ENCODE peak calls at places on chromosome 15, in six cellular contexts. O, J, G, L, M and F are unnamed samples.
A peak's percentile ranks its signal among the peaks of the same experiment; 100 is the strongest.

GRCh38 chr15:27776501-27776900 is 322.6 kb downstream of the OCA2 start:
- DNase-seq in O (no peak), J (no peak), G (no peak), L (no peak), M (no peak), F (no peak)

GRCh38 chr15:74322558-74323180 is 44.8 kb downstream of the CYP11A1 start:
- DNase-seq in O (peak; percentile 29), J (peak; percentile 41), G (no peak), L (peak; percentile 74), M (peak; percentile 88), F (no peak)

GRCh38 chr15:39890640-39891039 is 29.4 kb downstream of the GPR176 start:
- DNase-seq in O (no peak), J (no peak), G (no peak), L (no peak), M (no peak), F (no peak)

GRCh38 chr15:76799760-76800159 is 105.4 kb downstream of the SCAPER start:
- DNase-seq in O (no peak), J (no peak), G (no peak), L (peak; percentile 16), M (no peak), F (no peak)

GRCh38 chr15:37015476-37015875 is 84.9 kb downstream of the MEIS2 start:
- DNase-seq in O (no peak), J (no peak), G (no peak), L (no peak), M (no peak), F (no peak)

GRCh38 chr15:34018021-34018645 is 20.9 kb downstream of the AVEN start:
- DNase-seq in O (no peak), J (no peak), G (no peak), L (no peak), M (no peak), F (no peak)

GRCh38 chr15:41241251-41241964 is 10.3 kb downstream of the CHP1 start:
- DNase-seq in O (no peak), J (peak; percentile 91), G (no peak), L (peak; percentile 62), M (no peak), F (no peak)

GRCh38 chr15:59410448-59410896 is 27.5 kb upstream of the FAM81A start:
- DNase-seq in O (no peak), J (peak; percentile 31), G (peak; percentile 64), L (no peak), M (no peak), F (no peak)

GRCh38 chr15:78673476-78673875 is 32.5 kb upstream of the CHRNB4 start:
- DNase-seq in O (no peak), J (no peak), G (no peak), L (no peak), M (no peak), F (no peak)

GRCh38 chr15:73495171-73495570 is 52.2 kb downstream of the REC114 start:
- DNase-seq in O (no peak), J (no peak), G (no peak), L (no peak), M (no peak), F (no peak)

GRCh38 chr15:94791008-94791407 is 559.6 kb downstream of the MCTP2 start:
- DNase-seq in O (no peak), J (no peak), G (no peak), L (no peak), M (no peak), F (no peak)

GRCh38 chr15:92928351-92928750 is 28.2 kb downstream of the CHD2 start:
- DNase-seq in O (no peak), J (no peak), G (no peak), L (no peak), M (no peak), F (no peak)

GRCh38 chr15:87711011-87711410 is 545.5 kb downstream of the NTRK3 start:
- DNase-seq in O (no peak), J (no peak), G (no peak), L (no peak), M (no peak), F (no peak)

GRCh38 chr15:77312523-77312922 is 107.4 kb downstream of the PEAK1 start:
- DNase-seq in O (no peak), J (no peak), G (no peak), L (no peak), M (no peak), F (no peak)

GRCh38 chr15:76177491-76178040 is 117.8 kb downstream of the TMEM266 start:
- DNase-seq in O (no peak), J (peak; percentile 20), G (no peak), L (no peak), M (no peak), F (no peak)

GRCh38 chr15:90957791-90958190 is 3.1 kb downstream of the RCCD1 start:
- DNase-seq in O (no peak), J (no peak), G (no peak), L (no peak), M (no peak), F (no peak)

GRCh38 chr15:56929933-56930332 is 11.5 kb downstream of the TCF12 start:
- DNase-seq in O (no peak), J (no peak), G (no peak), L (no peak), M (no peak), F (no peak)

GRCh38 chr15:41919954-41920538 is 26.2 kb upstream of the SPTBN5 start:
- DNase-seq in O (no peak), J (no peak), G (no peak), L (no peak), M (no peak), F (no peak)

GRCh38 chr15:25790003-25790660 is 73.0 kb downstream of the ATP10A start:
- DNase-seq in O (no peak), J (no peak), G (no peak), L (no peak), M (no peak), F (no peak)

GRCh38 chr15:69324031-69324430 is 25.3 kb downstream of the PAQR5 start:
- DNase-seq in O (no peak), J (no peak), G (no peak), L (no peak), M (no peak), F (no peak)

GRCh38 chr15:69325456-69325971 is 26.8 kb downstream of the PAQR5 start:
- DNase-seq in O (no peak), J (no peak), G (no peak), L (no peak), M (no peak), F (no peak)

GRCh38 chr15:69321041-69321554 is 22.4 kb downstream of the PAQR5 start:
- DNase-seq in O (no peak), J (no peak), G (no peak), L (no peak), M (no peak), F (no peak)

GRCh38 chr15:69328739-69329138 is 30.0 kb downstream of the PAQR5 start:
- DNase-seq in O (no peak), J (no peak), G (no peak), L (no peak), M (no peak), F (no peak)

GRCh38 chr15:69324565-69324964 is 25.9 kb downstream of the PAQR5 start:
- DNase-seq in O (no peak), J (no peak), G (no peak), L (no peak), M (no peak), F (no peak)
- TF ChIP-seq ZNF274 in O (no peak), J (no peak), G (no peak), L (no peak), M (no peak), F (no peak)

DNA sequence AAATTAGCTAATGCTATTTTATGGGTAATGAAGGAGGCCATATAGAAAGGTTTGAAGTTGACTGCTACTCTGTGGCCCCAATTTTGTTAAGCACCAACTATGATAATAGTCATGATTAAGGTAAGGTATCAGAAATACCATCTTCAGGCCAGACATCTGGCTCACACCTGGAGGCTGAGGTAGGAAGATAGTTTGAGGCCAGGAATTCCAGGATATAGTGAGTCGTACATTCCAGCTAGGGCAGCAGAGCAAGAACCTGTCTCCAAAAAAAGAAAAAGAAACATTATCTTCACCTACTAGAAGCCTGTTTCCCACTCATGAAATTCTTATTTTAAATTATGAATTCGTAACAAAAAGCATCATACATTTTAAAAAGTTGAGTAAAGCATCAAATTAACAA is 64.4 kb downstream of the LRRC28 start:
- DNase-seq in O (peak; percentile 22), J (no peak), G (no peak), L (no peak), M (no peak), F (no peak)
- H3K9ac ChIP-seq in O (no peak overlapping the region), J (no peak overlapping the region), G (no peak overlapping the region), L (no peak overlapping the region), M (no peak overlapping the region), F (no peak overlapping the region)

GRCh38 chr15:80958818-80959495 is 30.7 kb downstream of the MESD start:
- DNase-seq in O (no peak), J (no peak), G (no peak), L (no peak), M (no peak), F (no peak)

GRCh38 chr15:80957976-80958375 is 31.6 kb downstream of the MESD start:
- DNase-seq in O (no peak), J (no peak), G (no peak), L (no peak), M (no peak), F (no peak)

GRCh38 chr15:80953953-80954778 is 35.5 kb downstream of the MESD start:
- DNase-seq in O (no peak), J (peak; percentile 79), G (no peak), L (peak; percentile 29), M (no peak), F (peak; percentile 63)

GRCh38 chr15:80953001-80953952 is 36.3 kb downstream of the MESD start:
- DNase-seq in O (no peak), J (no peak), G (no peak), L (no peak), M (no peak), F (no peak)

DNA sequence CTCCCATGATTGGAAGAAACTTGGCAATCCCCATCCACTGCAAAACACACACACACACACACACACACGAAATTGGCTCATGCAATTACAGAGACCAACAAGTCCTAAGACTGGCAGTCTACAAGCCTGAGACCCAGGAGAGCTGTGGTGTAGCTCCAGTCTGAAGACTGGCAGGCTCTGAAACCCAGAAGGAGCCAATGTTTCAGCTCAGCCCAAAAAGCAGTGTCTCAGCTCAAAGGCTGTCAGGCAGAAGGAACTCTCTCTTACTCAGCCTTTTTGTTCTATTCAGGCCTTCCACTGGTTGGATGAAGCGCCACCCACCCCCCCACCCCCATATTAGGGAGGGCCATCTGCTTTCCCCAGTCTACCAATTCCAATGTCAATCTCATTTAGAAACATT is 32.1 kb downstream of the MESD start:
- DNase-seq in O (no peak), J (no peak), G (no peak), L (peak; percentile 16), M (no peak), F (no peak)
- TF ChIP-seq ZNF274 in O (no peak), J (no peak), G (no peak), L (no peak), M (no peak), F (no peak)

DNA sequence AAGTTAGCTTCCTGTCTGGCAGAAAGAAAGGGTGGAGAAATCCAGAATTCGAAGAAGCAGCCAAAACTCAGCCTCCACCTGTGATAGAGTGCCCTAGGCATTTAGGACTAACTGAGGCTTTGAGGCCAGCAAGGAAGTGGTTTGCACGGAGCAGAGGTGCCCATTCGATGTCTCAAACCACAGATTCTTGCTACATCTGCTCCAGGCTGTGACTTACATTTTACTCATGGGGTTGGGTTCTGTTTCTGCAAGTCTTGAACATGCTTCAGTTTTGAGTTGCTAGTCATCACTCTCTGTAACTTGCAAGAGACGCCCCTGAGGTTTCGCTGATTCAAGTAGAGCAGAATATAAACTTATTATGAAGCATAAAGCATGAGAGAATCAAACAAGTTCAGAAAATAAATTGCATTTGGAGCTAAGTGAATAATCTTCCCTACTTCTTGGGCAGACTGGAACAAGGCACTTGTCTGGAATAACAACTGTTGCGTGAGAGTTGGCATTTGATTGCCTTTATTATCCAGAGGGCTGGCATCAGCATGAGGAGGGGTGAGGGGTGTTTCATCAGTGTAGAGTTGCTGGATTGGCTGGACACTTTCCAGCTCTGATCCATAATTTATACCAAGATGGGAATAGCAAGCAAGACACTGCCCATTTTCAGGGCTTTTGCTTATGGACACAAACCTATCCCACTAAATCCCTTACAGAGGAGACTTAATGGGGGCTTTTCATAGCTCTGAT is 256.5 kb downstream of the AGBL1 start:
- DNase-seq in O (no peak), J (no peak), G (no peak), L (no peak), M (no peak), F (no peak)
- H3K9ac ChIP-seq in O (no peak overlapping the region), J (no peak overlapping the region), G (no peak overlapping the region), L (no peak overlapping the region), M (no peak overlapping the region), F (no peak overlapping the region)